ENCODE peak calls at places on chromosomes 4 and X, in nine cellular contexts. One of them, this sample, is unnamed.

GRCh38 chr4:184461711-184462110 is 12.6 kb downstream of the IRF2 start:
- DNase-seq in NCI-H2029 treated with DMSO at 0.1 percent for 48 hours: no peak
- DNase-seq in nucleus accumbens: no peak
- DNase-seq in PC-9: no peak
- DNase-seq in stimulated activated CD4-positive, alpha-beta T cell treated with anti-CD3 and anti-CD28 coated beads, Interleukin-1b, Interleukin-23, amount 100 ng/mL, for 1 hour: no peak
- DNase-seq in immature natural killer cell: no peak
- DNase-seq in stimulated activated CD8-positive, alpha-beta memory T cell treated with anti-CD3 and anti-CD28 coated beads, Interleukin-15, amount 100 ng/mL, for 24 hours: no peak
- DNase-seq in midbrain: no peak
- DNase-seq in left ventricle myocardium inferior: no peak
- DNase-seq in this sample: no peak

GRCh38 chr4:17077105-17077504 is 178.7 kb upstream of the LDB2 start:
- DNase-seq in nucleus accumbens: no peak
- DNase-seq in PC-9: no peak
- DNase-seq in stimulated activated CD8-positive, alpha-beta memory T cell treated with anti-CD3 and anti-CD28 coated beads, Interleukin-15, amount 100 ng/mL, for 24 hours: no peak
- DNase-seq in midbrain: no peak
- DNase-seq in left ventricle myocardium inferior: no peak
- DNase-seq in NCI-H2029 treated with DMSO at 0.1 percent for 48 hours: no peak
- DNase-seq in stimulated activated CD4-positive, alpha-beta T cell treated with anti-CD3 and anti-CD28 coated beads, Interleukin-1b, Interleukin-23, amount 100 ng/mL, for 1 hour: no peak
- DNase-seq in immature natural killer cell: no peak
- DNase-seq in this sample: no peak

GRCh38 chrX:31483336-31483735 is 411.5 kb upstream of the FTHL17 start:
- DNase-seq in NCI-H2029 treated with DMSO at 0.1 percent for 48 hours: no peak
- DNase-seq in left ventricle myocardium inferior: no peak
- DNase-seq in nucleus accumbens: no peak
- DNase-seq in stimulated activated CD8-positive, alpha-beta memory T cell treated with anti-CD3 and anti-CD28 coated beads, Interleukin-15, amount 100 ng/mL, for 24 hours: no peak
- DNase-seq in midbrain: no peak
- DNase-seq in stimulated activated CD4-positive, alpha-beta T cell treated with anti-CD3 and anti-CD28 coated beads, Interleukin-1b, Interleukin-23, amount 100 ng/mL, for 1 hour: no peak
- DNase-seq in PC-9: no peak
- DNase-seq in immature natural killer cell: no peak
- DNase-seq in this sample: no peak

GRCh38 chr4:188107931-188108843 is 1.2 kb downstream of the TRIML2 start:
- DNase-seq in nucleus accumbens: no peak
- DNase-seq in stimulated activated CD4-positive, alpha-beta T cell treated with anti-CD3 and anti-CD28 coated beads, Interleukin-1b, Interleukin-23, amount 100 ng/mL, for 1 hour: no peak
- DNase-seq in left ventricle myocardium inferior: no peak
- DNase-seq in stimulated activated CD8-positive, alpha-beta memory T cell treated with anti-CD3 and anti-CD28 coated beads, Interleukin-15, amount 100 ng/mL, for 24 hours: no peak
- DNase-seq in immature natural killer cell: no peak
- DNase-seq in PC-9: no peak
- DNase-seq in midbrain: no peak
- DNase-seq in NCI-H2029 treated with DMSO at 0.1 percent for 48 hours: no peak
- DNase-seq in this sample: no peak

GRCh38 chr4:24287096-24287495 is 297.3 kb downstream of the DHX15 start:
- DNase-seq in NCI-H2029 treated with DMSO at 0.1 percent for 48 hours: no peak
- DNase-seq in PC-9: no peak
- DNase-seq in midbrain: no peak
- DNase-seq in left ventricle myocardium inferior: no peak
- DNase-seq in nucleus accumbens: no peak
- DNase-seq in immature natural killer cell: no peak
- DNase-seq in stimulated activated CD4-positive, alpha-beta T cell treated with anti-CD3 and anti-CD28 coated beads, Interleukin-1b, Interleukin-23, amount 100 ng/mL, for 1 hour: no peak
- DNase-seq in stimulated activated CD8-positive, alpha-beta memory T cell treated with anti-CD3 and anti-CD28 coated beads, Interleukin-15, amount 100 ng/mL, for 24 hours: no peak
- DNase-seq in this sample: no peak

GRCh38 chr4:168859888-168860694 is 150.0 kb downstream of the CBR4 start:
- DNase-seq in nucleus accumbens: no peak
- DNase-seq in PC-9: no peak
- DNase-seq in NCI-H2029 treated with DMSO at 0.1 percent for 48 hours: no peak
- DNase-seq in stimulated activated CD8-positive, alpha-beta memory T cell treated with anti-CD3 and anti-CD28 coated beads, Interleukin-15, amount 100 ng/mL, for 24 hours: no peak
- DNase-seq in stimulated activated CD4-positive, alpha-beta T cell treated with anti-CD3 and anti-CD28 coated beads, Interleukin-1b, Interleukin-23, amount 100 ng/mL, for 1 hour: no peak
- DNase-seq in midbrain: no peak
- DNase-seq in immature natural killer cell: no peak
- DNase-seq in left ventricle myocardium inferior: no peak
- DNase-seq in this sample: no peak

GRCh38 chr4:35926753-35927152 is 317.6 kb downstream of the ARAP2 start:
- DNase-seq in nucleus accumbens: no peak
- DNase-seq in stimulated activated CD4-positive, alpha-beta T cell treated with anti-CD3 and anti-CD28 coated beads, Interleukin-1b, Interleukin-23, amount 100 ng/mL, for 1 hour: no peak
- DNase-seq in PC-9: no peak
- DNase-seq in stimulated activated CD8-positive, alpha-beta memory T cell treated with anti-CD3 and anti-CD28 coated beads, Interleukin-15, amount 100 ng/mL, for 24 hours: no peak
- DNase-seq in NCI-H2029 treated with DMSO at 0.1 percent for 48 hours: no peak
- DNase-seq in immature natural killer cell: no peak
- DNase-seq in midbrain: no peak
- DNase-seq in left ventricle myocardium inferior: no peak
- DNase-seq in this sample: no peak

GRCh38 chrX:152907084-152907651 is 9.3 kb downstream of the ZNF185 start:
- DNase-seq in left ventricle myocardium inferior: no peak
- DNase-seq in PC-9: no peak
- DNase-seq in nucleus accumbens: peak
- DNase-seq in midbrain: no peak
- DNase-seq in immature natural killer cell: no peak
- DNase-seq in NCI-H2029 treated with DMSO at 0.1 percent for 48 hours: no peak
- DNase-seq in stimulated activated CD4-positive, alpha-beta T cell treated with anti-CD3 and anti-CD28 coated beads, Interleukin-1b, Interleukin-23, amount 100 ng/mL, for 1 hour: no peak
- DNase-seq in stimulated activated CD8-positive, alpha-beta memory T cell treated with anti-CD3 and anti-CD28 coated beads, Interleukin-15, amount 100 ng/mL, for 24 hours: no peak
- DNase-seq in this sample: no peak

GRCh38 chrX:41045960-41046567 is 39.2 kb upstream of the USP9X start:
- DNase-seq in midbrain: no peak
- DNase-seq in stimulated activated CD4-positive, alpha-beta T cell treated with anti-CD3 and anti-CD28 coated beads, Interleukin-1b, Interleukin-23, amount 100 ng/mL, for 1 hour: no peak
- DNase-seq in left ventricle myocardium inferior: no peak
- DNase-seq in NCI-H2029 treated with DMSO at 0.1 percent for 48 hours: no peak
- DNase-seq in PC-9: no peak
- DNase-seq in immature natural killer cell: no peak
- DNase-seq in nucleus accumbens: no peak
- DNase-seq in stimulated activated CD8-positive, alpha-beta memory T cell treated with anti-CD3 and anti-CD28 coated beads, Interleukin-15, amount 100 ng/mL, for 24 hours: no peak
- DNase-seq in this sample: no peak

GRCh38 chr4:127284236-127284635 is 348.5 kb upstream of the INTU start:
- DNase-seq in stimulated activated CD8-positive, alpha-beta memory T cell treated with anti-CD3 and anti-CD28 coated beads, Interleukin-15, amount 100 ng/mL, for 24 hours: no peak
- DNase-seq in PC-9: no peak
- DNase-seq in immature natural killer cell: no peak
- DNase-seq in left ventricle myocardium inferior: no peak
- DNase-seq in stimulated activated CD4-positive, alpha-beta T cell treated with anti-CD3 and anti-CD28 coated beads, Interleukin-1b, Interleukin-23, amount 100 ng/mL, for 1 hour: no peak
- DNase-seq in NCI-H2029 treated with DMSO at 0.1 percent for 48 hours: no peak
- DNase-seq in nucleus accumbens: no peak
- DNase-seq in midbrain: no peak
- DNase-seq in this sample: no peak

GRCh38 chr4:77015390-77015789 is 60.4 kb downstream of the CCNI start:
- DNase-seq in nucleus accumbens: no peak
- DNase-seq in stimulated activated CD4-positive, alpha-beta T cell treated with anti-CD3 and anti-CD28 coated beads, Interleukin-1b, Interleukin-23, amount 100 ng/mL, for 1 hour: no peak
- DNase-seq in left ventricle myocardium inferior: no peak
- DNase-seq in NCI-H2029 treated with DMSO at 0.1 percent for 48 hours: no peak
- DNase-seq in PC-9: no peak
- DNase-seq in immature natural killer cell: no peak
- DNase-seq in midbrain: no peak
- DNase-seq in stimulated activated CD8-positive, alpha-beta memory T cell treated with anti-CD3 and anti-CD28 coated beads, Interleukin-15, amount 100 ng/mL, for 24 hours: no peak
- DNase-seq in this sample: no peak

GRCh38 chrX:119734897-119735339 is 23.5 kb upstream of the SOWAHD start:
- DNase-seq in immature natural killer cell: no peak
- DNase-seq in left ventricle myocardium inferior: peak
- DNase-seq in stimulated activated CD8-positive, alpha-beta memory T cell treated with anti-CD3 and anti-CD28 coated beads, Interleukin-15, amount 100 ng/mL, for 24 hours: no peak
- DNase-seq in NCI-H2029 treated with DMSO at 0.1 percent for 48 hours: no peak
- DNase-seq in stimulated activated CD4-positive, alpha-beta T cell treated with anti-CD3 and anti-CD28 coated beads, Interleukin-1b, Interleukin-23, amount 100 ng/mL, for 1 hour: no peak
- DNase-seq in midbrain: peak
- DNase-seq in nucleus accumbens: peak
- DNase-seq in PC-9: no peak
- DNase-seq in this sample: no peak

GRCh38 chr4:38024203-38024504 is 64.0 kb downstream of the PTTG2 start:
- DNase-seq in stimulated activated CD4-positive, alpha-beta T cell treated with anti-CD3 and anti-CD28 coated beads, Interleukin-1b, Interleukin-23, amount 100 ng/mL, for 1 hour: no peak
- DNase-seq in immature natural killer cell: no peak
- DNase-seq in left ventricle myocardium inferior: no peak
- DNase-seq in PC-9: no peak
- DNase-seq in stimulated activated CD8-positive, alpha-beta memory T cell treated with anti-CD3 and anti-CD28 coated beads, Interleukin-15, amount 100 ng/mL, for 24 hours: no peak
- DNase-seq in NCI-H2029 treated with DMSO at 0.1 percent for 48 hours: no peak
- DNase-seq in midbrain: no peak
- DNase-seq in nucleus accumbens: no peak
- DNase-seq in this sample: no peak

GRCh38 chr4:158025131-158025530 is 147.7 kb downstream of the GASK1B start:
- DNase-seq in midbrain: no peak
- DNase-seq in stimulated activated CD4-positive, alpha-beta T cell treated with anti-CD3 and anti-CD28 coated beads, Interleukin-1b, Interleukin-23, amount 100 ng/mL, for 1 hour: no peak
- DNase-seq in stimulated activated CD8-positive, alpha-beta memory T cell treated with anti-CD3 and anti-CD28 coated beads, Interleukin-15, amount 100 ng/mL, for 24 hours: no peak
- DNase-seq in NCI-H2029 treated with DMSO at 0.1 percent for 48 hours: no peak
- DNase-seq in left ventricle myocardium inferior: no peak
- DNase-seq in PC-9: peak
- DNase-seq in immature natural killer cell: no peak
- DNase-seq in nucleus accumbens: no peak
- DNase-seq in this sample: no peak

GRCh38 chr4:3415471-3416141 is 26.2 kb upstream of the HGFAC start:
- DNase-seq in midbrain: no peak
- DNase-seq in immature natural killer cell: no peak
- DNase-seq in stimulated activated CD8-positive, alpha-beta memory T cell treated with anti-CD3 and anti-CD28 coated beads, Interleukin-15, amount 100 ng/mL, for 24 hours: no peak
- DNase-seq in NCI-H2029 treated with DMSO at 0.1 percent for 48 hours: no peak
- DNase-seq in left ventricle myocardium inferior: no peak
- DNase-seq in nucleus accumbens: no peak
- DNase-seq in stimulated activated CD4-positive, alpha-beta T cell treated with anti-CD3 and anti-CD28 coated beads, Interleukin-1b, Interleukin-23, amount 100 ng/mL, for 1 hour: no peak
- DNase-seq in PC-9: no peak
- DNase-seq in this sample: no peak

GRCh38 chr4:78058591-78059523 is 1.7 kb downstream of the FRAS1 start:
- DNase-seq in stimulated activated CD8-positive, alpha-beta memory T cell treated with anti-CD3 and anti-CD28 coated beads, Interleukin-15, amount 100 ng/mL, for 24 hours: no peak
- DNase-seq in PC-9: peak
- DNase-seq in midbrain: no peak
- DNase-seq in left ventricle myocardium inferior: peak
- DNase-seq in immature natural killer cell: peak
- DNase-seq in nucleus accumbens: no peak
- DNase-seq in stimulated activated CD4-positive, alpha-beta T cell treated with anti-CD3 and anti-CD28 coated beads, Interleukin-1b, Interleukin-23, amount 100 ng/mL, for 1 hour: no peak
- DNase-seq in NCI-H2029 treated with DMSO at 0.1 percent for 48 hours: peak
- DNase-seq in this sample: no peak

GRCh38 chrX:1205681-1206611 is 6.5 kb downstream of the CRLF2 start:
- DNase-seq in stimulated activated CD8-positive, alpha-beta memory T cell treated with anti-CD3 and anti-CD28 coated beads, Interleukin-15, amount 100 ng/mL, for 24 hours: no peak
- DNase-seq in left ventricle myocardium inferior: no peak
- DNase-seq in stimulated activated CD4-positive, alpha-beta T cell treated with anti-CD3 and anti-CD28 coated beads, Interleukin-1b, Interleukin-23, amount 100 ng/mL, for 1 hour: no peak
- DNase-seq in nucleus accumbens: no peak
- DNase-seq in immature natural killer cell: peak
- DNase-seq in NCI-H2029 treated with DMSO at 0.1 percent for 48 hours: no peak
- DNase-seq in midbrain: no peak
- DNase-seq in PC-9: peak
- DNase-seq in this sample: no peak

GRCh38 chr4:142278663-142279062 is 567.4 kb downstream of the INPP4B start:
- DNase-seq in stimulated activated CD4-positive, alpha-beta T cell treated with anti-CD3 and anti-CD28 coated beads, Interleukin-1b, Interleukin-23, amount 100 ng/mL, for 1 hour: no peak
- DNase-seq in nucleus accumbens: no peak
- DNase-seq in stimulated activated CD8-positive, alpha-beta memory T cell treated with anti-CD3 and anti-CD28 coated beads, Interleukin-15, amount 100 ng/mL, for 24 hours: no peak
- DNase-seq in midbrain: no peak
- DNase-seq in immature natural killer cell: no peak
- DNase-seq in NCI-H2029 treated with DMSO at 0.1 percent for 48 hours: no peak
- DNase-seq in left ventricle myocardium inferior: no peak
- DNase-seq in PC-9: no peak
- DNase-seq in this sample: no peak

GRCh38 chrX:124497386-124497785 is 151.0 kb downstream of the SH2D1A start:
- DNase-seq in stimulated activated CD4-positive, alpha-beta T cell treated with anti-CD3 and anti-CD28 coated beads, Interleukin-1b, Interleukin-23, amount 100 ng/mL, for 1 hour: no peak
- DNase-seq in midbrain: no peak
- DNase-seq in stimulated activated CD8-positive, alpha-beta memory T cell treated with anti-CD3 and anti-CD28 coated beads, Interleukin-15, amount 100 ng/mL, for 24 hours: no peak
- DNase-seq in left ventricle myocardium inferior: no peak
- DNase-seq in NCI-H2029 treated with DMSO at 0.1 percent for 48 hours: no peak
- DNase-seq in PC-9: no peak
- DNase-seq in immature natural killer cell: no peak
- DNase-seq in nucleus accumbens: no peak
- DNase-seq in this sample: no peak

GRCh38 chr4:82739292-82740190 is 59.1 kb downstream of the SCD5 start:
- DNase-seq in stimulated activated CD8-positive, alpha-beta memory T cell treated with anti-CD3 and anti-CD28 coated beads, Interleukin-15, amount 100 ng/mL, for 24 hours: peak
- DNase-seq in PC-9: no peak
- DNase-seq in NCI-H2029 treated with DMSO at 0.1 percent for 48 hours: no peak
- DNase-seq in left ventricle myocardium inferior: peak
- DNase-seq in immature natural killer cell: peak
- DNase-seq in midbrain: peak
- DNase-seq in stimulated activated CD4-positive, alpha-beta T cell treated with anti-CD3 and anti-CD28 coated beads, Interleukin-1b, Interleukin-23, amount 100 ng/mL, for 1 hour: no peak
- DNase-seq in nucleus accumbens: peak
- DNase-seq in this sample: peak

GRCh38 chrX:107747596-107748161 is 27.9 kb downstream of the TSC22D3 start:
- DNase-seq in NCI-H2029 treated with DMSO at 0.1 percent for 48 hours: no peak
- DNase-seq in left ventricle myocardium inferior: no peak
- DNase-seq in stimulated activated CD4-positive, alpha-beta T cell treated with anti-CD3 and anti-CD28 coated beads, Interleukin-1b, Interleukin-23, amount 100 ng/mL, for 1 hour: no peak
- DNase-seq in midbrain: peak
- DNase-seq in immature natural killer cell: no peak
- DNase-seq in PC-9: peak
- DNase-seq in stimulated activated CD8-positive, alpha-beta memory T cell treated with anti-CD3 and anti-CD28 coated beads, Interleukin-15, amount 100 ng/mL, for 24 hours: no peak
- DNase-seq in nucleus accumbens: peak
- DNase-seq in this sample: no peak

GRCh38 chr4:159049780-159050375 is 53.0 kb upstream of the RAPGEF2 start:
- DNase-seq in PC-9: no peak
- DNase-seq in nucleus accumbens: no peak
- DNase-seq in left ventricle myocardium inferior: no peak
- DNase-seq in immature natural killer cell: no peak
- DNase-seq in stimulated activated CD4-positive, alpha-beta T cell treated with anti-CD3 and anti-CD28 coated beads, Interleukin-1b, Interleukin-23, amount 100 ng/mL, for 1 hour: no peak
- DNase-seq in midbrain: no peak
- DNase-seq in NCI-H2029 treated with DMSO at 0.1 percent for 48 hours: no peak
- DNase-seq in stimulated activated CD8-positive, alpha-beta memory T cell treated with anti-CD3 and anti-CD28 coated beads, Interleukin-15, amount 100 ng/mL, for 24 hours: no peak
- DNase-seq in this sample: no peak

This sample was measured in omental fat pad.